ENCODE peak calls at places on chromosomes 3 and 15, in six cellular contexts. T, A, B, N, X and W are unnamed samples.

GRCh38 chr3:195836736-195837135 is 25.0 kb upstream of the MUC4 start:
- DNase-seq in T (no peak), A (no peak), B (no peak), N (no peak), X (no peak), W (no peak)

GRCh38 chr3:27511724-27512422 is 27.7 kb upstream of the SLC4A7 start:
- DNase-seq in T (peak), A (no peak), B (no peak), N (no peak), X (no peak), W (no peak)

GRCh38 chr15:58329781-58330467 is 101.9 kb upstream of the LIPC start:
- DNase-seq in T (no peak), A (no peak), B (no peak), N (no peak), X (no peak), W (no peak)

GRCh38 chr15:51731549-51732267 is 5.7 kb downstream of the LYSMD2 start:
- DNase-seq in T (peak), A (peak), B (no peak), N (peak), X (no peak), W (peak)

GRCh38 chr15:84034831-84035753 is 200.5 kb upstream of the GOLGA6L4 start:
- DNase-seq in T (peak), A (no peak), B (no peak), N (peak), X (peak), W (peak)

GRCh38 chr15:69652906-69653305 is 200.3 kb downstream of the RPLP1 start:
- DNase-seq in T (no peak), A (no peak), B (no peak), N (no peak), X (no peak), W (no peak)

GRCh38 chr15:83435782-83436181 is 11.4 kb upstream of the SH3GL3 start:
- DNase-seq in T (no peak), A (no peak), B (no peak), N (no peak), X (no peak), W (no peak)

GRCh38 chr15:71780349-71780976 is 29.9 kb upstream of the NR2E3 start:
- DNase-seq in T (peak), A (peak), B (no peak), N (peak), X (peak), W (peak)

GRCh38 chr15:28885630-28886430 is at the start of gene APBA2:
- DNase-seq in T (peak), A (peak), B (no peak), N (peak), X (no peak), W (no peak)

GRCh38 chr3:56894912-56895431 is 93.2 kb upstream of the ARHGEF3 start:
- DNase-seq in T (peak), A (no peak), B (no peak), N (peak), X (no peak), W (peak)

GRCh38 chr3:167908745-167909442 is 173.4 kb downstream of the SERPINI1 start:
- DNase-seq in T (no peak), A (no peak), B (no peak), N (no peak), X (no peak), W (no peak)

GRCh38 chr15:82312611-82313349 is 36.5 kb downstream of the GOLGA6L10 start:
- DNase-seq in T (no peak), A (no peak), B (no peak), N (no peak), X (peak), W (no peak)

GRCh38 chr15:58139631-58140522 is 1.7 kb downstream of the AQP9 start:
- DNase-seq in T (no peak), A (no peak), B (no peak), N (no peak), X (peak), W (no peak)

GRCh38 chr3:38548154-38548931 is 52.2 kb downstream of the EXOG start:
- DNase-seq in T (peak), A (no peak), B (no peak), N (no peak), X (no peak), W (no peak)

GRCh38 chr3:56005196-56005805 is 463.0 kb downstream of the ERC2 start:
- DNase-seq in T (peak), A (no peak), B (no peak), N (no peak), X (no peak), W (no peak)

GRCh38 chr15:52114256-52114655 is 1.7 kb upstream of the BCL2L10 start:
- DNase-seq in T (no peak), A (no peak), B (no peak), N (no peak), X (no peak), W (no peak)

GRCh38 chr3:139715736-139716135 is 38.0 kb upstream of the NMNAT3 start:
- DNase-seq in T (no peak), A (no peak), B (no peak), N (no peak), X (no peak), W (no peak)

GRCh38 chr3:115071611-115072010 is 75.5 kb downstream of the ZBTB20 start:
- DNase-seq in T (peak), A (no peak), B (no peak), N (peak), X (peak), W (no peak)

GRCh38 chr15:23003736-23004135 is 23.6 kb upstream of the CYFIP1 start:
- DNase-seq in T (no peak), A (no peak), B (no peak), N (no peak), X (no peak), W (no peak)

GRCh38 chr3:137304313-137305056 is 346.7 kb downstream of the IL20RB start:
- DNase-seq in T (no peak), A (no peak), B (no peak), N (no peak), X (no peak), W (no peak)

GRCh38 chr3:114411292-114411691 is 117.5 kb downstream of the TIGIT start:
- DNase-seq in T (peak), A (no peak), B (no peak), N (no peak), X (no peak), W (no peak)

GRCh38 chr3:32406481-32407408 is 15.1 kb downstream of the CMTM7 start:
- DNase-seq in T (no peak), A (no peak), B (no peak), N (no peak), X (no peak), W (no peak)

GRCh38 chr3:45232531-45232930 is 6.4 kb upstream of the TMEM158 start:
- DNase-seq in T (peak), A (no peak), B (no peak), N (no peak), X (no peak), W (no peak)

GRCh38 chr15:58235961-58236360 is 97.8 kb downstream of the AQP9 start:
- DNase-seq in T (no peak), A (no peak), B (no peak), N (no peak), X (no peak), W (no peak)

GRCh38 chr15:56654624-56655023 is 78.7 kb downstream of the ZNF280D start:
- DNase-seq in T (peak), A (no peak), B (no peak), N (no peak), X (no peak), W (no peak)

GRCh38 chr3:88984832-88985231 is 122.6 kb upstream of the EPHA3 start:
- DNase-seq in T (peak), A (no peak), B (no peak), N (peak), X (no peak), W (no peak)

GRCh38 chr15:89904519-89904918 is 8.2 kb downstream of the ARPIN start:
- DNase-seq in T (no peak), A (no peak), B (no peak), N (no peak), X (no peak), W (no peak)

GRCh38 chr3:53255775-53256703 is at the start of gene TKT:
- DNase-seq in T (peak), A (peak), B (peak), N (peak), X (peak), W (peak)

GRCh38 chr3:190089711-190090110 is 31.0 kb downstream of the P3H2 start:
- DNase-seq in T (peak), A (no peak), B (no peak), N (no peak), X (no peak), W (no peak)

GRCh38 chr15:40695469-40695910 is 516 bp downstream of the RAD51 start:
- DNase-seq in T (peak), A (no peak), B (no peak), N (no peak), X (no peak), W (no peak)

GRCh38 chr3:23685484-23686258 is 120.1 kb upstream of the UBE2E1 start:
- DNase-seq in T (peak), A (no peak), B (peak), N (peak), X (peak), W (no peak)

GRCh38 chr3:48202691-48203090 is 14.5 kb upstream of the CDC25A start:
- DNase-seq in T (no peak), A (no peak), B (no peak), N (no peak), X (no peak), W (no peak)

GRCh38 chr15:29319823-29320222 is 50.2 kb upstream of the NSMCE3 start:
- DNase-seq in T (no peak), A (no peak), B (no peak), N (no peak), X (no peak), W (no peak)

GRCh38 chr15:71800190-71800589 is 10.2 kb upstream of the NR2E3 start:
- DNase-seq in T (no peak), A (no peak), B (no peak), N (no peak), X (no peak), W (no peak)

GRCh38 chr3:105869982-105870381 is 1.2 kb upstream of the CBLB start:
- DNase-seq in T (no peak), A (no peak), B (no peak), N (no peak), X (no peak), W (no peak)

GRCh38 chr3:195080571-195081141 is 190.3 kb downstream of the XXYLT1 start:
- DNase-seq in T (peak), A (no peak), B (peak), N (no peak), X (no peak), W (no peak)

GRCh38 chr3:11544413-11545181 is 99.1 kb downstream of the VGLL4 start:
- DNase-seq in T (peak), A (no peak), B (no peak), N (no peak), X (no peak), W (no peak)

GRCh38 chr15:65130941-65131340 is 2.7 kb downstream of the PDCD7 start:
- DNase-seq in T (no peak), A (no peak), B (no peak), N (peak), X (no peak), W (no peak)
- TF ChIP-seq CTCF in T (no peak), A (no peak), B (no peak), N (no peak), X (no peak), W (no peak)

GRCh38 chr3:66473637-66474036 is 27.2 kb downstream of the LRIG1 start:
- DNase-seq in T (peak), A (no peak), B (no peak), N (peak), X (peak), W (no peak)

GRCh38 chr3:66470956-66471686 is 29.7 kb downstream of the LRIG1 start:
- DNase-seq in T (no peak), A (no peak), B (no peak), N (no peak), X (no peak), W (no peak)

GRCh38 chr3:66473181-66473580 is 27.6 kb downstream of the LRIG1 start:
- DNase-seq in T (peak), A (no peak), B (no peak), N (no peak), X (no peak), W (no peak)

GRCh38 chr3:66470285-66470684 is 30.5 kb downstream of the LRIG1 start:
- DNase-seq in T (no peak), A (no peak), B (no peak), N (no peak), X (no peak), W (no peak)

DNA sequence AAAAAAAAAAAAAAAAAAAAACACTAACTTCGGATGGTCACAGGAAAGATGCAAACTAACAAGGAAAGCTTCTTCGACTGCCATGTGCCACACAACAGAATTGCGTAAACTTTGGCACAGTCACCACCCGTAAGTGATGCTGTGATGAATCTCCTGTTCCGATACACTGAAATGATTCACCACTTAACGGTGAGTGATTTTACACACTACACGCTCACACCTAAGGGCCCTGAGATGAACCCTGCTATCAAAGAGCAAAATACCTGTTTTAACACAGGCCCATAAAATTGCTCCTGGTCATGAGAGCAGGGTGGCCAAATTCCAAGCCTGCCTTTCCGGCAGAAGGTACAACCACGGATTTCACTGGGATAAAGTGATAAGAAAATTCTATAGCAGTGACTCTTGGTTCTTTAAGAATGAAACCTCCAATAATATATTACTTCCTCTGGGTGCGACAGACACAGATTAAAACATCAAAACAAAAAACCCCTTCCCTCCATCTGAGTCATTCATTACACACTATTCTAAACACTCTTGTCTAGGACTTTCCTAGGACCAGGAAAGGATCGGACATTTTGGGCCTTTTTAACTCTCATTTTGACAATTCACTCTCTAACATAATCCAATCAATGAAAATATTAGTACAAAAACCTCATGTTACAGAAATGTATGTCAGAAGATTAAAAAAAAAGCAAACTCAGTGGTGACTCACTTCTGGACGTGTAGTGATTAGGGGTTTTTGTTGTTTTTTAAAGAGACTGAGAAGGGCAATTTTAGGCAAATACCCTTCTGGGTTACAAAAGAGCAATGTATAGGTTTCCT is 28.3 kb downstream of the LRIG1 start:
- DNase-seq in T (peak), A (peak), B (no peak), N (peak), X (peak), W (peak)
- H3K4me3 ChIP-seq in T (peak), A (no peak), B (peak), N (no peak), X (no peak), W (peak)

GRCh38 chr3:59326246-59327024 is 276.6 kb upstream of the CFAP20DC start:
- DNase-seq in T (peak), A (no peak), B (no peak), N (no peak), X (no peak), W (no peak)
- TF ChIP-seq CTCF in T (peak), A (no peak), B (peak), N (peak), X (no peak), W (peak)

DNA sequence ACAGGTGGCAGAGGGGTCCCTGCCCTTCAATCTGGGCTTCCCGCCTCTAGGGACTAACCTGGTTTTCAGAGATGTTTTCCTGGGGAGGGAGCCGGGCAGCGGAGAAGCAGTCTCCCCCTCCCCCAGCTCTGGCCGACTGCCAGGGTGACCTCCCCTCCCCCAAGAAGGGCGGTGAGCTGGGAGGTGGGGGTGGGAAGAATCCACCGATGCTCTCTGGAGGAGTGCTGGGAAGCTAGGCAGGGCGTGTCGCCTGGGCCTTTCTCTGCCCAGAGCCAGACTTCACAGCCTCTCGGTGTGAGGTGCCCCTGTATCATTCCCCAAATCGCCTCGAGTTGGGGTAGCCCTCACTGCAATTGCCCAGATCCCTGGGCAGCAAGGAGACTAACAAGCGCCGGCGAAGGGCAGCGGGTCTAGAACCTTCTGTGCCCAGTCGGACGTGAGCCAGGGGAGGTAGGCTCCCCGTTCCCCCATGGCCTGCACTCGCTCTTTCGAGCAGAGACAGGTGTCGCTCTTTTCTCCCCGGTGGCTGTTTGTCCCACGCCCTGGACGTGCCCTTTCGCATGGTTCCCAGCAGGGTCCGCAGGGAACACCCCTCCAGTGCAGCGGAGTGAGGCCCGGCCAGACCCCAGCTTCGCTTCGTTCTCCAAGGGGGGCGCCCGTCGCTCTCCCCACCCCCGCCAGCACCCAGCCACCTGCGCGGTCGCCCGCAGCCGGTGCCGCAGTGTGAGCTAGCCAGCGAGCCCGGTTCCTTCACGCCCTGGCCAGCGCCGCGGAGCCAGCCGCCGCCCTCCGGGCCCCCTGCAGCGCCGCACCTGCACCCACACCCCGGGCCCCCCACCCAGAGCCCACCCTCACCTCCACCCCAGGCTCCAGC is 1.1 kb downstream of the RAB6B start:
- DNase-seq in T (no peak), A (no peak), B (no peak), N (no peak), X (no peak), W (no peak)
- H3K4me3 ChIP-seq in T (peak), A (no peak), B (peak), N (peak), X (peak), W (no peak)

GRCh38 chr15:55283295-55284147 is 6.1 kb downstream of the RAB27A start:
- DNase-seq in T (no peak), A (no peak), B (no peak), N (no peak), X (no peak), W (no peak)

GRCh38 chr15:55279746-55280351 is 9.8 kb downstream of the RAB27A start:
- DNase-seq in T (peak), A (peak), B (no peak), N (peak), X (peak), W (peak)

GRCh38 chr15:55282284-55282833 is 7.3 kb downstream of the RAB27A start:
- DNase-seq in T (peak), A (peak), B (no peak), N (peak), X (peak), W (no peak)

GRCh38 chr15:55279100-55279745 is 10.4 kb downstream of the RAB27A start:
- DNase-seq in T (no peak), A (no peak), B (no peak), N (no peak), X (no peak), W (no peak)

GRCh38 chr15:55281517-55282227 is 7.9 kb downstream of the RAB27A start:
- DNase-seq in T (no peak), A (no peak), B (no peak), N (no peak), X (no peak), W (no peak)
- TF ChIP-seq CTCF in T (no peak), A (no peak), B (no peak), N (no peak), X (no peak), W (no peak)

DNA sequence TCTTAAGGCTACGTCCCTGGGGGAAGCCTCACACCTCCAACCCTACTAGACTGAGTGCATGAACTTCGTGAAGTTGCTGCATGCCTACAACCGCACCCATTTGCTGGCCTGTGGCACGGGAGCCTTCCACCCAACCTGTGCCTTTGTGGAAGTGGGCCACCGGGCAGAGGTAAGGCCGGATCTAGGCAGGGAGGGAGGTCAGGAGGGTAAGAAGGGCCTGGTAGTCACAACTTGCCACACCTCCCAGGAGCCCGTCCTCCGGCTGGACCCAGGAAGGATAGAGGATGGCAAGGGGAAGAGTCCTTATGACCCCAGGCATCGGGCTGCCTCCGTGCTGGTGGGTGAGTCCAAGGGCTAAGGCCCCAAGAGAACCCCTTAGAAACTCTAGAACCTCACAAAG is 1.9 kb downstream of the SEMA3B start:
- DNase-seq in T (no peak), A (no peak), B (no peak), N (no peak), X (no peak), W (no peak)
- H3K4me3 ChIP-seq in T (no peak), A (no peak), B (no peak), N (no peak), X (peak), W (no peak)

DNA sequence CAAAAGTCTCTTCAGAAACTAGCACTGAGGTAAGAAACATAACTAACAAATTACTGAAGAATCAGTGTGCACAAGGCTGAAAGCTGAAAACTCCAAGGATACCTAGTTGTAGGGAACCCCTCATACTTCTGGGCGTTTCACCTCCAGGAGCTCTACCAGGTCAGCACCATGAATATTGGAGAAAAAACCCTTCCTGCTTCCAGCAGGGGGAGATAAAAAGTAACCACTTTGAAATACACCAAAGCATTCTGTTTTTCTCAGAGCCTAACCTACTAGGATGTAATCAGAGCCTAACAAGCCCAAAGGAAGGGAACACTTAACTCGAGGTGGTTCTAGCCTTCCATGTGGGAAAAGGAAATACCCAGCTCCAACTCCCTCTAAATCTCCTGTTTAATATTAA is 175.8 kb upstream of the MME start:
- DNase-seq in T (no peak), A (no peak), B (no peak), N (peak), X (peak), W (no peak)
- TF ChIP-seq CTCF in T (peak), A (no peak), B (peak), N (peak), X (peak), W (peak)

GRCh38 chr3:46927718-46928073 is 48.8 kb downstream of the CCDC12 start:
- DNase-seq in T (no peak), A (no peak), B (no peak), N (no peak), X (no peak), W (no peak)

GRCh38 chr3:46928297-46928696 is 48.2 kb downstream of the CCDC12 start:
- DNase-seq in T (no peak), A (no peak), B (no peak), N (no peak), X (no peak), W (peak)

GRCh38 chr3:46930945-46931403 is 45.6 kb downstream of the CCDC12 start:
- DNase-seq in T (no peak), A (no peak), B (no peak), N (no peak), X (no peak), W (no peak)

GRCh38 chr3:46930176-46930944 is 46.2 kb downstream of the CCDC12 start:
- DNase-seq in T (no peak), A (no peak), B (no peak), N (no peak), X (no peak), W (no peak)

GRCh38 chr3:46929324-46929723 is 47.2 kb downstream of the CCDC12 start:
- DNase-seq in T (no peak), A (no peak), B (peak), N (no peak), X (no peak), W (no peak)
- H3K4me3 ChIP-seq in T (no peak), A (no peak), B (no peak), N (no peak), X (no peak), W (no peak)